ENCODE peak calls at places on chromosomes 5 and 9, in four cellular contexts. D, Z, X and G are unnamed samples.

GRCh38 chr5:158212915-158213314 is 354.0 kb upstream of the CLINT1 start:
- DNase-seq in D (no peak), Z (peak), X (no peak), G (no peak)

GRCh38 chr5:133506165-133506564 is 106.2 kb downstream of the FSTL4 start:
- DNase-seq in D (no peak), Z (no peak), X (no peak), G (no peak)

GRCh38 chr5:1724822-1725602 is 74.6 kb downstream of the MRPL36 start:
- DNase-seq in D (peak), Z (no peak), X (peak), G (no peak)

GRCh38 chr5:125194901-125195300 is 448.5 kb upstream of the ZNF608 start:
- DNase-seq in D (no peak), Z (no peak), X (no peak), G (no peak)

GRCh38 chr5:145806923-145807322 is 28.2 kb downstream of the PRELID2 start:
- DNase-seq in D (no peak), Z (no peak), X (no peak), G (no peak)

GRCh38 chr5:168273056-168273980 is 18.1 kb upstream of the WWC1 start:
- DNase-seq in D (no peak), Z (no peak), X (no peak), G (no peak)

GRCh38 chr5:172715931-172716682 is 54.9 kb downstream of the DUSP1 start:
- DNase-seq in D (no peak), Z (no peak), X (no peak), G (no peak)

GRCh38 chr5:80656425-80656824 is 1.6 kb upstream of the DHFR start:
- DNase-seq in D (no peak), Z (peak), X (peak), G (peak)

GRCh38 chr5:142886211-142886610 is 116.0 kb downstream of the ARHGAP26 start:
- DNase-seq in D (no peak), Z (no peak), X (peak), G (no peak)

GRCh38 chr5:69189162-69190086 is at the start of gene CENPH:
- DNase-seq in D (peak), Z (peak), X (peak), G (peak)

GRCh38 chr5:173717959-173718358 is 101.5 kb upstream of the BOD1 start:
- DNase-seq in D (no peak), Z (no peak), X (no peak), G (no peak)

GRCh38 chr9:86298873-86299272 is 16.5 kb upstream of the ISCA1 start:
- DNase-seq in D (no peak), Z (no peak), X (no peak), G (no peak)

GRCh38 chr5:154330097-154330667 is 115.6 kb upstream of the SAP30L start:
- DNase-seq in D (no peak), Z (no peak), X (no peak), G (no peak)